ENCODE peak calls at places on chromosomes 4 and X, in eight cellular contexts. P is D341Med; Z is stromal cell of bone marrow; I is HCT116; T is stimulated activated CD4-positive, alpha-beta T cell treated with anti-CD3 and anti-CD28 coated beads, Interleukin-4, amount 100 ng/mL, for 1 hour; D is MCF 10A; N is GM12878; R is left ventricle myocardium inferior. W is an unnamed sample.

GRCh38 chrX:130714135-130714534 is 188.9 kb downstream of the ENOX2 start:
- DNase-seq in P (no peak), Z (no peak), I (no peak), T (no peak), D (no peak), N (no peak), R (no peak), W (no peak)

GRCh38 chr4:38150021-38150671 is 189.9 kb downstream of the PTTG2 start:
- DNase-seq in P (no peak), Z (peak), I (no peak), T (no peak), D (no peak), N (no peak), R (no peak), W (peak)

GRCh38 chr4:6450709-6451108 is 21.7 kb downstream of the PPP2R2C start:
- DNase-seq in P (no peak), Z (no peak), I (no peak), T (no peak), D (no peak), N (no peak), R (no peak), W (no peak)

GRCh38 chr4:26590639-26591038 is 6.8 kb downstream of the TBC1D19 start:
- DNase-seq in P (no peak), Z (no peak), I (peak), T (no peak), D (peak), N (no peak), R (no peak), W (no peak)

GRCh38 chr4:70533211-70533610 is 14.8 kb downstream of the AMTN start:
- DNase-seq in P (no peak), Z (no peak), I (no peak), T (no peak), D (no peak), N (no peak), R (no peak), W (no peak)

GRCh38 chr4:2803624-2804448 is 11.0 kb downstream of the SH3BP2 start:
- DNase-seq in P (no peak), Z (no peak), I (peak), T (peak), D (peak), N (no peak), R (peak), W (no peak)

GRCh38 chr4:48315728-48316630 is 25.4 kb upstream of the SLAIN2 start:
- DNase-seq in P (peak), Z (peak), I (peak), T (no peak), D (peak), N (no peak), R (no peak), W (no peak)

GRCh38 chrX:107684956-107685385 is 56.7 kb downstream of the PRPS1 start:
- DNase-seq in P (no peak), Z (no peak), I (no peak), T (no peak), D (peak), N (no peak), R (peak), W (no peak)

GRCh38 chrX:100647095-100647494 is 3.1 kb downstream of the SRPX2 start:
- DNase-seq in P (no peak), Z (no peak), I (no peak), T (no peak), D (no peak), N (no peak), R (no peak), W (no peak)

GRCh38 chr4:189498457-189498856 is 442.2 kb upstream of the FRG1 start:
- DNase-seq in P (no peak), Z (no peak), I (no peak), T (no peak), D (no peak), N (no peak), R (no peak), W (no peak)

GRCh38 chrX:16023790-16024734 is 99.3 kb upstream of the GRPR start:
- DNase-seq in P (no peak), Z (no peak), I (peak), T (no peak), D (peak), N (peak), R (no peak), W (no peak)

GRCh38 chr4:113447695-113448265 is 313.8 kb downstream of the CAMK2D start:
- DNase-seq in P (no peak), Z (no peak), I (no peak), T (peak), D (no peak), N (no peak), R (no peak), W (no peak)

GRCh38 chr4:117654064-117654463 is 380.2 kb upstream of the NDST3 start:
- DNase-seq in P (no peak), Z (no peak), I (no peak), T (no peak), D (no peak), N (no peak), R (no peak), W (no peak)

GRCh38 chr4:10239982-10240654 is 123.5 kb upstream of the WDR1 start:
- DNase-seq in P (peak), Z (no peak), I (no peak), T (no peak), D (no peak), N (no peak), R (no peak), W (no peak)

GRCh38 chrX:13024911-13025454 is 19.4 kb downstream of the FAM9C start:
- DNase-seq in P (no peak), Z (no peak), I (no peak), T (no peak), D (no peak), N (no peak), R (no peak), W (no peak)

GRCh38 chrX:119015407-119016242 is 41.2 kb downstream of the LONRF3 start:
- DNase-seq in P (no peak), Z (peak), I (peak), T (peak), D (peak), N (peak), R (peak), W (peak)

GRCh38 chr4:8472689-8473197 is 32.2 kb downstream of the TRMT44 start:
- DNase-seq in P (peak), Z (peak), I (no peak), T (no peak), D (peak), N (no peak), R (no peak), W (peak)

W was measured in AG09319.